ENCODE peak calls at places on chromosomes 1 and 21, in seven cellular contexts. D, S, G, T, O, X and P are unnamed samples.

GRCh38 chr1:53899206-53899628 is 5.2 kb downstream of the DIO1 start:
- DNase-seq in S (no peak), X (no peak), T (peak), D (no peak), G (peak), O (no peak), P (no peak)

GRCh38 chr1:220786337-220787068 is at the start of gene MTARC1:
- DNase-seq in S (peak), D (no peak), G (peak), O (peak), T (no peak), X (no peak), P (peak)

GRCh38 chr1:109634771-109635750 is 15.4 kb downstream of the AMPD2 start:
- DNase-seq in X (no peak), O (peak), G (no peak), S (peak), T (no peak), D (peak), P (no peak)

GRCh38 chr21:33302796-33303195 is 22.0 kb upstream of the IFNAR1 start:
- DNase-seq in G (no peak), X (no peak), D (no peak), S (no peak), O (peak), T (no peak), P (no peak)

GRCh38 chr21:28018213-28018612 is 974.5 kb downstream of the LTN1 start:
- DNase-seq in D (no peak), G (no peak), T (no peak), O (no peak), S (no peak), X (no peak), P (no peak)

GRCh38 chr21:44051462-44051941 is 39.4 kb downstream of the TRAPPC10 start:
- DNase-seq in O (peak), D (no peak), G (peak), S (no peak), T (peak), X (no peak), P (no peak)

GRCh38 chr1:2255420-2256369 is 27.6 kb downstream of the SKI start:
- DNase-seq in T (no peak), G (no peak), X (peak), S (peak), D (no peak), O (no peak), P (peak)

GRCh38 chr1:154745286-154745731 is 124.8 kb downstream of the KCNN3 start:
- DNase-seq in D (no peak), O (no peak), G (no peak), T (no peak), X (no peak), S (peak), P (peak)

GRCh38 chr1:9792156-9793042 is 31.4 kb downstream of the CLSTN1 start:
- DNase-seq in D (no peak), G (peak), O (no peak), T (no peak), X (no peak), S (no peak), P (no peak)

GRCh38 chr1:200889571-200889970 is 5.1 kb upstream of the INAVA start:
- DNase-seq in T (no peak), X (no peak), D (no peak), O (no peak), G (no peak), S (peak), P (no peak)

GRCh38 chr21:46617267-46618051 is 12.6 kb upstream of the S100B start:
- DNase-seq in G (no peak), O (no peak), S (no peak), X (no peak), D (no peak), T (no peak), P (no peak)

GRCh38 chr1:114671011-114671938 is 1.4 kb upstream of the DENND2C start:
- DNase-seq in X (no peak), T (no peak), D (no peak), G (peak), S (no peak), O (no peak), P (no peak)

GRCh38 chr1:221897312-221897711 is 155.4 kb upstream of the DUSP10 start:
- DNase-seq in S (no peak), D (no peak), O (no peak), X (no peak), T (peak), G (peak), P (no peak)

GRCh38 chr1:89980605-89981004 is 14.3 kb upstream of the ZNF326 start:
- DNase-seq in O (no peak), G (peak), S (no peak), X (no peak), T (no peak), D (no peak), P (no peak)

GRCh38 chr1:191151321-191151807 is 673.7 kb upstream of the BRINP3 start:
- DNase-seq in T (no peak), X (no peak), G (no peak), O (no peak), S (no peak), D (no peak), P (no peak)

GRCh38 chr1:183887826-183888819 is 83.2 kb downstream of the RGL1 start:
- DNase-seq in S (no peak), D (no peak), O (no peak), T (no peak), X (no peak), G (no peak), P (no peak)

GRCh38 chr1:175320804-175321203 is 128.2 kb upstream of the KIAA0040 start:
- DNase-seq in D (no peak), G (no peak), S (peak), O (no peak), T (no peak), X (no peak), P (no peak)

GRCh38 chr1:186078245-186078644 is 296.8 kb downstream of the TPR start:
- DNase-seq in D (no peak), T (no peak), S (peak), G (no peak), O (no peak), X (no peak), P (no peak)

GRCh38 chr1:233791750-233792149 is 112.7 kb upstream of the SLC35F3 start:
- DNase-seq in S (no peak), D (no peak), X (no peak), G (no peak), T (no peak), O (no peak), P (no peak)

GRCh38 chr1:59768752-59769411 is 45.9 kb upstream of the HOOK1 start:
- DNase-seq in O (no peak), X (no peak), G (no peak), T (no peak), S (no peak), D (peak), P (no peak)

GRCh38 chr1:202274611-202275010 is 67.1 kb downstream of the UBE2T start:
- DNase-seq in X (peak), D (no peak), G (peak), S (peak), T (no peak), O (peak), P (peak)
- TF ChIP-seq CTCF in X (peak), D (no peak), G (peak), S (peak), T (peak), O (no peak), P (peak)

GRCh38 chr1:27133158-27133557 is 21.8 kb downstream of the SLC9A1 start:
- DNase-seq in D (no peak), X (no peak), S (peak), G (no peak), T (no peak), O (no peak), P (no peak)

GRCh38 chr1:27133990-27134389 is 20.9 kb downstream of the SLC9A1 start:
- DNase-seq in D (no peak), O (no peak), T (no peak), G (peak), S (peak), X (no peak), P (no peak)

GRCh38 chr1:27129225-27129624 is 25.7 kb downstream of the SLC9A1 start:
- DNase-seq in T (no peak), S (no peak), O (no peak), D (no peak), G (no peak), X (no peak), P (no peak)

GRCh38 chr1:27132624-27133023 is 22.3 kb downstream of the SLC9A1 start:
- DNase-seq in X (no peak), T (no peak), D (no peak), O (no peak), S (no peak), G (no peak), P (no peak)

DNA sequence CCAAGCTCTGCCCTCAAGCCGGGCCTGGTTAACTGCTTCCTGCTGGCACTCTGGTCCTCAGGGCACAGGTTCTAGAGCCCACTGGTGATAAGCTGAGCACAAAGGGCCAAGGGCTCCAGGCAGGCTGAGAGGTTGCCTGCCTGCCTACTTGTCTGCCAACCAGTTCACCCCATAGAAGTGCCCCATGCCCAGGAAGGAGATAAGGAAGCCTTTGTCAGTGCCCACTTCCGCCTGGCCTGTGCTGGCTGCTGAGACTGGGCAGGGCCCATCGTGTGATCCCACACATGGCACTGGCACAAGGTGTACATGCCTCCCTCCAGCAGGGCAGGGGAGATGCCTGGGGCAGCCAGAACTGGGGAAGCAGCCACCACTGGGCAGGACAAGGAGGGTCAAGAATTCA is 24.1 kb downstream of the SLC9A1 start:
- DNase-seq in O (no peak), S (no peak), G (no peak), T (no peak), D (no peak), X (no peak), P (no peak)
- TF ChIP-seq CTCF in O (no peak), S (no peak), G (no peak), T (no peak), D (no peak), X (no peak), P (no peak)

GRCh38 chr21:25324666-25325065 is 282.6 kb downstream of the MRPL39 start:
- DNase-seq in T (no peak), S (no peak), G (no peak), O (no peak), D (no peak), X (no peak), P (no peak)
- TF ChIP-seq CTCF in T (no peak), S (no peak), G (no peak), O (no peak), D (no peak), X (no peak), P (no peak)

DNA sequence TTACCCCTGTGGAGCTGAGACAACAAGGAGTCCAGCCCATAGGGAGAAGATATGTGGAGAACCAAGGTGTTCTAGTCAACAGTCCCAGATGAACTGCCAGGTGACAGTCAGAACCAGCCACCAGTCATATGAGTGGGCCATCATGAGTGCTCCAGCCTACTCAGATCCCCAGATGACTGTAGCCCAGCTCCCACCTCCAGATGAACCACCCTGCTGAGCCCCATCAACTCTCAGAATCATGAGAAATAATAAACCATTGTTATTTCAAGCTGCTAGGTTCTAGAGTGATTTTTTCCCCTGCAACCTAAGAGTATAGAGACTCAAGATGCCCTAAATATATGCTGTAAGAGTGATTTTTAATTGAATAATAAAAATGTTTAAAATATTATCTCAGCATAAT is 444.2 kb downstream of the GPATCH2 start:
- DNase-seq in X (no peak), T (no peak), D (no peak), G (no peak), S (no peak), O (no peak), P (no peak)
- TF ChIP-seq CTCF in X (no peak), T (no peak), D (no peak), G (no peak), S (no peak), O (no peak), P (no peak)

DNA sequence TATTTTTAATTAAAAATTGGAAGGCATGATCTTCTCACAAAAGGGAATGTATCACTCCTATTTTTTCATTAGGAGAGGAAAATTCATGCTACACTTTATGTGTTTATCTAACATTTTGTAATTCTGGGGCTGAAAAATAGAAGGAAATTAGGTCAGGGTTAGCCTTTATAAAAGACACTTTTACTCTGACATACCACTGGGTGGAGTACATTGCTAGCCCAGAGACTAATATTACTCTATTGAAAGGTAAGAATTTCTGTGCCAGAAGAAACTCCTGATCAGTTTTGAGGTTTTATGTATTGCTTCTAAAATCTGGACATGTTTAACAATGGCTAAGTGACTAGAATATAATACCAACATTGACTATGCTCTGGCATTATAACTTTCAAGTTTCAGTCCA is 724.6 kb downstream of the USP25 start:
- DNase-seq in S (no peak), G (no peak), X (no peak), T (no peak), O (no peak), D (no peak), P (no peak)
- TF ChIP-seq CTCF in S (no peak), G (peak), X (no peak), T (peak), O (peak), D (no peak), P (no peak)

GRCh38 chr1:151596166-151596933 is 15.5 kb upstream of the SNX27 start:
- DNase-seq in G (no peak), T (no peak), O (no peak), X (no peak), S (no peak), D (no peak), P (no peak)
- TF ChIP-seq CTCF in G (no peak), T (no peak), O (no peak), X (no peak), S (no peak), D (no peak), P (no peak)

DNA sequence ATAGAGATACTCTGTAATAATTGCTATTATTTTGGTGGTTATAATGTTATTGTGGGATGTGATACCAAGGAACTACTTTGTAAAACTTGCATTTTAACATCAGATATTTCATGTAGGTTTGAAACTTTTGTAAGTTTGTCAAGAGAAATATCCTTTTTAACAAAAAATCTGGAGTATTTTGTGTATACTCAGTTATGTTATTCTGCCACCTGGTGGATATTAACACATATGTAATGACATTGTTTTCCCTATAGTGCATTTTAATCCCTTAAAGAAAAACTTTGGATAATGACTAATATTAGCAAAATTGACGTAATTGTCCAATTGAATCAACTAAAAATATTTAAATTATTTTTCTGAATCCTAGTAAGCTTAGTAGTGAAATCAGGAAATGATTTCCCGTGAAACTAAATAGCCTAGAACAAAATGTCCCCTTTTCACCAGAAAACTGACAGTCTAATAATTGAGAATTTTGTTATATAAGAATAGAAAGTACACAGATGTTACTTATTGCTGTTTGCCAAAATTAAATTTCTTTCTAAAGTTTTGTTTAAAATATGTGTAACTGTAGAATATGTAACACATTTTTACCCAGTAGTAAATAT is 39.6 kb downstream of the KCTD3 start:
- DNase-seq in G (no peak), S (no peak), T (no peak), D (no peak), X (no peak), O (no peak), P (peak)
- TF ChIP-seq CTCF in G (peak), S (peak), T (peak), D (no peak), X (peak), O (peak), P (no peak)

DNA sequence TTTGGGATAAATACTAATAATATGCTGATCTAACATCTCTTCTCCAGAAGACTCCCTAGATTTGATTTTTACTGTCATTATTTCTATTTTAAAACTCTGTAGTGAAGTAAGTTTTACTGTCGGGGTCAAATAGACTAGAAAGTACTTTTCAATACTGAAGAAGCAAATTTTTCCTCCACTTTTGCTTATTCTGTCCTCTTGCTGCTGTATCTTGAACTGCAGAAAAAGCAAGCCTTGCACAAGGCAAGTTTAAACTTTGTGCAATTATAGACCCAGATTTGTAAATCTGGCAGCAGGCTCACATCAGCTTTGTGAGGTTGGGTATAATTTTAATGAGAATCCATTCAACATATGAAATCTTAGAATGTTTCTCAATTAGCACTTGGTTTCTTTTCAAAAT is 151.1 kb upstream of the ETS2 start:
- DNase-seq in T (no peak), X (no peak), D (no peak), O (no peak), G (no peak), S (no peak), P (no peak)
- TF ChIP-seq CTCF in T (no peak), X (no peak), D (no peak), O (peak), G (peak), S (no peak), P (no peak)

DNA sequence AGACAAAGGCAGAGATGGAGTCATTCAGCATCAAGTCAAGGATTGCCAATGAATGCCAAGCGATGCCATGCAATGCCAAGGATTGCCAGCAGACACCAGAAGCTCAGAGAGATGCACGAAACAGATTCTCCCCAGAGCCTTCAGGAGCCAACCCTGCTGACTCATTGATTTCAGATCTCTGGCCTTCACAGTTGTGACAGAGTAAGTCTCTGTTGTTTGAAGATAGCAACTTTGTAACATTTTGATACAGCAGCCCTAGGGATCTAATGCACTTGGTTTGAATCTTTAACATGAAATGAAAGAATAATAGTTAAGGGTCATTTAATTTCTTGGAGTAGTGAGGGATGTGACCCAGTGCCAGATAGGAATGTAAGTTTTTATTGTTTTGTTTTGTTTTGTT is 287.4 kb upstream of the RUNX1 start:
- DNase-seq in O (no peak), X (no peak), S (no peak), G (no peak), T (no peak), D (no peak), P (no peak)
- TF ChIP-seq CTCF in O (no peak), X (no peak), S (no peak), G (no peak), T (no peak), D (no peak), P (no peak)